ENCODE peak calls at places on chromosome 14, in ten cellular contexts. S, I, F, Z, N, L, C, J, G and M are unnamed samples.
A peak's percentile ranks its signal among the peaks of the same experiment; 100 is the strongest.

GRCh38 chr14:63039800-63040380 is 5.4 kb downstream of the KCNH5 start:
- DNase-seq in S (peak; percentile 59), I (no peak), F (peak; percentile 68), Z (no peak), N (no peak), L (no peak), C (no peak), J (no peak), G (no peak), M (no peak)

GRCh38 chr14:32078794-32079663 is 1.9 kb downstream of the ARHGAP5 start:
- DNase-seq in S (no peak), I (no peak), F (peak; percentile 15), Z (no peak), N (no peak), L (no peak), C (no peak), J (no peak), G (no peak), M (no peak)

GRCh38 chr14:61647704-61648103 is 47.6 kb upstream of the HIF1A start:
- DNase-seq in S (no peak), I (no peak), F (no peak), Z (no peak), N (no peak), L (no peak), C (no peak), J (no peak), G (no peak), M (no peak)

GRCh38 chr14:65226824-65227604 is 124.7 kb upstream of the MAX start:
- DNase-seq in S (no peak), I (no peak), F (peak; percentile 79), Z (no peak), N (peak; percentile 79), L (no peak), C (peak; percentile 86), J (no peak), G (no peak), M (peak; percentile 81)

GRCh38 chr14:28765907-28766504 is 581 bp upstream of the FOXG1 start:
- DNase-seq in S (no peak), I (no peak), F (peak; percentile 15), Z (no peak), N (no peak), L (peak; percentile 37), C (no peak), J (no peak), G (no peak), M (no peak)

GRCh38 chr14:77107228-77107627 is 9.2 kb downstream of the CIPC start:
- DNase-seq in S (no peak), I (no peak), F (peak; percentile 24), Z (no peak), N (no peak), L (no peak), C (no peak), J (no peak), G (no peak), M (no peak)

GRCh38 chr14:75823334-75823733 is 158.5 kb downstream of the TGFB3 start:
- DNase-seq in S (no peak), I (no peak), F (peak; percentile 50), Z (no peak), N (no peak), L (no peak), C (no peak), J (peak; percentile 58), G (no peak), M (no peak)

GRCh38 chr14:76958975-76959710 is 69.4 kb downstream of the IRF2BPL start:
- DNase-seq in S (no peak), I (peak; percentile 78), F (peak; percentile 21), Z (no peak), N (no peak), L (no peak), C (no peak), J (peak; percentile 76), G (no peak), M (no peak)

GRCh38 chr14:76413962-76414665 is 38.2 kb downstream of the ESRRB start:
- DNase-seq in S (no peak), I (no peak), F (no peak), Z (no peak), N (no peak), L (no peak), C (no peak), J (no peak), G (no peak), M (no peak)

GRCh38 chr14:76089151-76089550 is 62.6 kb upstream of the GPATCH2L start:
- DNase-seq in S (no peak), I (no peak), F (no peak), Z (no peak), N (no peak), L (no peak), C (no peak), J (no peak), G (no peak), M (no peak)

GRCh38 chr14:92425101-92425500 is 88.5 kb upstream of the RIN3 start:
- DNase-seq in S (no peak), I (no peak), F (peak; percentile 21), Z (no peak), N (no peak), L (no peak), C (no peak), J (no peak), G (no peak), M (no peak)

GRCh38 chr14:53971501-53971900 is 14.9 kb upstream of the BMP4 start:
- DNase-seq in S (no peak), I (no peak), F (no peak), Z (no peak), N (no peak), L (no peak), C (no peak), J (no peak), G (no peak), M (no peak)

GRCh38 chr14:42523656-42524055 is 917.0 kb downstream of the LRFN5 start:
- DNase-seq in S (no peak), I (no peak), F (no peak), Z (no peak), N (no peak), L (no peak), C (no peak), J (no peak), G (no peak), M (no peak)

GRCh38 chr14:47665337-47666134 is 9.9 kb downstream of the MDGA2 start:
- DNase-seq in S (no peak), I (peak; percentile 41), F (no peak), Z (no peak), N (no peak), L (no peak), C (no peak), J (no peak), G (no peak), M (no peak)

GRCh38 chr14:47658041-47658440 is 17.4 kb downstream of the MDGA2 start:
- DNase-seq in S (no peak), I (no peak), F (no peak), Z (no peak), N (no peak), L (no peak), C (no peak), J (no peak), G (no peak), M (no peak)

GRCh38 chr14:47660158-47660557 is 15.2 kb downstream of the MDGA2 start:
- DNase-seq in S (no peak), I (no peak), F (no peak), Z (no peak), N (no peak), L (no peak), C (no peak), J (no peak), G (no peak), M (no peak)
- H3K9me3 ChIP-seq in S (peaks cover 3% of the 10 kb centered on the region), I (no peaks in the 10 kb centered on the region), F (no peaks in the 10 kb centered on the region), Z (no peaks in the 10 kb centered on the region), N (no peaks in the 10 kb centered on the region), L (no peaks in the 10 kb centered on the region), C (no peaks in the 10 kb centered on the region), J (no peaks in the 10 kb centered on the region), G (no peaks in the 10 kb centered on the region), M (no peaks in the 10 kb centered on the region)

DNA sequence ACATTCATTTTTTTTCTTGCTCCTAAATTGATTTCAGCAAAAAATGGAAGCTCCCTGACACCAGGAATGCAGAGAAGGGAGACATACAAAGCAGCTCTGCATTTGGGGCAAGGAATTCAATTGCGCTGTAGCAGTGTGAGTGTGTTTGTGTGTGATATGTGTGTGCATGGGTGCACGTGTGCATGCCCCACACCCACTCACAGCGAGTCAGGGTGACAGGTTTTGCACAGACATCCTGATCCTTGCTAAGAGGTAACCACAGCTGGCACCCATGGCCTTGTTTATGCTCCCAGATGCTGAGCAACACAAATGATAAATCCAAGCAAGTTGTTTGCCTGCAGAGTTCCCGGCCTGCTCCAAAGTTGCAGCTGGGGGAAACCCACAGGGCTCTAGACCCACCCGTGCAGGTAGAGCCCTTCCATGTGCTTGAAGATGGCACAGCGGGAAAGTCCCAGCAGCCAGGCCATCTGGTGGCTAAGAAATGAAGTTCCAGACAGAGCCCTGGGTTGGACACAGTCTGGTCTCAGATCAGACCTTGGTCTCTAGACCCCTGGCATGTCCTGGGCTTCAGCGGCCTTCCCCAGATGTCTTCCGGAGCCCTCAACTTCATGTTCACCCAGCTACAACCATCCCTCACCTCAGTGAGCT is 25.8 kb upstream of the BDKRB2 start:
- DNase-seq in S (no peak), I (no peak), F (no peak), Z (no peak), N (no peak), L (no peak), C (no peak), J (no peak), G (no peak), M (no peak)
- TF ChIP-seq CTCF in S (peak; percentile 27), I (no peak), F (no peak), Z (no peak), N (no peak), L (no peak), C (no peak), J (no peak), G (no peak), M (no peak)

GRCh38 chr14:34303811-34304210 is 158.2 kb downstream of the SPTSSA start:
- DNase-seq in S (no peak), I (no peak), F (no peak), Z (no peak), N (no peak), L (no peak), C (no peak), J (no peak), G (no peak), M (no peak)
- H3K9me3 ChIP-seq in S (no peaks in the 10 kb centered on the region), I (no peaks in the 10 kb centered on the region), F (no peaks in the 10 kb centered on the region), Z (no peaks in the 10 kb centered on the region), N (no peaks in the 10 kb centered on the region), L (no peaks in the 10 kb centered on the region), C (no peaks in the 10 kb centered on the region), J (no peaks in the 10 kb centered on the region), G (no peaks in the 10 kb centered on the region), M (no peaks in the 10 kb centered on the region)

GRCh38 chr14:79009286-79009685 is 839.1 kb downstream of the NRXN3 start:
- DNase-seq in S (no peak), I (no peak), F (no peak), Z (no peak), N (no peak), L (no peak), C (no peak), J (no peak), G (no peak), M (no peak)

GRCh38 chr14:79016828-79017505 is 846.8 kb downstream of the NRXN3 start:
- DNase-seq in S (peak; percentile 72), I (no peak), F (peak; percentile 79), Z (no peak), N (no peak), L (no peak), C (no peak), J (no peak), G (no peak), M (no peak)

GRCh38 chr14:79011920-79012204 is 841.7 kb downstream of the NRXN3 start:
- DNase-seq in S (no peak), I (no peak), F (no peak), Z (no peak), N (no peak), L (no peak), C (no peak), J (no peak), G (no peak), M (no peak)

GRCh38 chr14:79011091-79011919 is 841.1 kb downstream of the NRXN3 start:
- DNase-seq in S (peak; percentile 15), I (no peak), F (peak; percentile 56), Z (peak; percentile 8), N (no peak), L (no peak), C (peak; percentile 18), J (peak; percentile 16), G (no peak), M (no peak)
- TF ChIP-seq CTCF in S (peak; percentile 42), I (peak; percentile 32), F (peak; percentile 32), Z (peak; percentile 48), N (peak; percentile 29), L (peak; percentile 45), C (peak; percentile 27), J (no peak), G (peak; percentile 26), M (peak; percentile 51)